ENCODE peak calls at places on chromosomes 7 and 10, in five cellular contexts. R is PC-3, F is IMR-90, B is A549, Z is GM12865. C is an unnamed sample.

GRCh38 chr7:29806131-29806792 is at the start of gene WIPF3:
- DNase-seq in Z (no peak), R (peak; percentile 40), F (no peak), B (no peak), C (peak; percentile 76)

GRCh38 chr7:38410056-38410455 is 136.6 kb upstream of the TARP start:
- DNase-seq in B (no peak), F (no peak), Z (no peak), R (no peak), C (no peak)

GRCh38 chr10:68924593-68924992 is 23.5 kb downstream of the DDX50 start:
- DNase-seq in B (no peak), Z (no peak), F (no peak), R (no peak), C (no peak)

GRCh38 chr10:131757285-131758058 is 143.3 kb upstream of the PPP2R2D start:
- DNase-seq in F (no peak), B (no peak), Z (no peak), R (no peak), C (no peak)

GRCh38 chr10:114876602-114877300 is 55.2 kb downstream of the FHIP2A start:
- DNase-seq in R (peak; percentile 68), B (peak; percentile 68), Z (peak; percentile 70), F (peak; percentile 58), C (peak; percentile 77)

GRCh38 chr7:157690058-157690832 is 353.4 kb downstream of the DNAJB6 start:
- DNase-seq in Z (no peak), F (no peak), R (no peak), B (no peak), C (peak; percentile 17)

GRCh38 chr7:152564656-152565055 is 111.3 kb downstream of the XRCC2 start:
- DNase-seq in B (no peak), F (no peak), R (no peak), Z (no peak), C (no peak)

GRCh38 chr10:13684813-13685511 is 98.2 kb downstream of the PRPF18 start:
- DNase-seq in R (no peak), F (no peak), Z (no peak), B (no peak), C (no peak)

GRCh38 chr10:11539191-11539868 is 72.1 kb downstream of the USP6NL start:
- DNase-seq in F (peak; percentile 51), R (peak; percentile 59), B (no peak), Z (no peak), C (no peak)

GRCh38 chr7:158525648-158526484 is 61.8 kb downstream of the PTPRN2 start:
- DNase-seq in B (no peak), Z (no peak), F (no peak), R (no peak), C (no peak)

GRCh38 chr10:124741281-124741921 is 2.8 kb downstream of the FAM53B start:
- DNase-seq in B (peak; percentile 71), R (peak; percentile 71), F (peak; percentile 64), Z (peak; percentile 78), C (peak; percentile 70)

GRCh38 chr10:26739087-26739631 is 41.7 kb downstream of the PDSS1 start:
- DNase-seq in B (no peak), F (no peak), Z (peak; percentile 78), R (no peak), C (no peak)

GRCh38 chr7:28407643-28408042 is 4.7 kb upstream of the CREB5 start:
- DNase-seq in Z (no peak), F (peak; percentile 83), B (peak; percentile 52), R (peak; percentile 14), C (peak; percentile 19)

GRCh38 chr7:101108961-101109360 is 17.9 kb upstream of the SERPINE1 start:
- DNase-seq in R (peak; percentile 91), B (peak; percentile 67), Z (no peak), F (no peak), C (no peak)

GRCh38 chr7:17474724-17475344 is 176.4 kb downstream of the AHR start:
- DNase-seq in F (no peak), B (peak; percentile 13), Z (no peak), R (peak; percentile 24), C (peak; percentile 28)

GRCh38 chr7:32670105-32670504 is 174.8 kb downstream of the AVL9 start:
- DNase-seq in B (peak; percentile 94), F (peak; percentile 45), R (peak; percentile 87), Z (no peak), C (peak; percentile 82)

DNA sequence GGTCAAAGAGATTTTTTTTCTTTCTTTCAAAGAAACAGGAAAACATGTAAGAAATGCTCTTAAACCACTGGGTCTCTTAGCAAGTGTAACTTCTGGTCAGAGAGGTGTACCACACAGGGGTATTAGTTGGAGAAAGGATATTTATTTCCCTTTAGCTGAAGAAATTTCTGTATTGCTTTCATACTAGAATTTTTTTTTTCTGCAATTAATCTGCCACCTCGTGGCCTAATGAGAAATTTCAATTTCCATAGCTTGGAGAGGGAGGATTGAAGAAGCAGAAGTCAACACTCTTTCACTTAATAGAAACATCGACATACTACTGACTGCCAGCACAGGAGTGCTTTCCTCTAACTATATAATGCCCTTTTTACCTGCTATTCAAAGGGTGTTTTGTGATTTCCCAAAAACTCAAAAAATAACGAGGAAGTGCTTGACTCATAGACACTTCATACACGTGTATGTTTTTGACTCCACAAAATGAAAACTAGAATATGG is 177.6 kb upstream of the NAMPT start:
- DNase-seq in R (peak; percentile 81), B (peak; percentile 50), F (peak; percentile 52), Z (peak; percentile 66), C (peak; percentile 50)
- TF ChIP-seq CTCF in R (peak; percentile 82), B (peak; percentile 80), F (peak; percentile 60), Z (peak; percentile 35), C (peak; percentile 40)

GRCh38 chr7:82044497-82045080 is 274.7 kb upstream of the HGF start:
- DNase-seq in Z (peak; percentile 57), F (peak; percentile 58), B (peak; percentile 66), R (peak; percentile 66), C (peak; percentile 19)
- TF ChIP-seq CTCF in Z (peak; percentile 49), F (peak; percentile 78), B (peak; percentile 94), R (peak; percentile 62), C (no peak)

DNA sequence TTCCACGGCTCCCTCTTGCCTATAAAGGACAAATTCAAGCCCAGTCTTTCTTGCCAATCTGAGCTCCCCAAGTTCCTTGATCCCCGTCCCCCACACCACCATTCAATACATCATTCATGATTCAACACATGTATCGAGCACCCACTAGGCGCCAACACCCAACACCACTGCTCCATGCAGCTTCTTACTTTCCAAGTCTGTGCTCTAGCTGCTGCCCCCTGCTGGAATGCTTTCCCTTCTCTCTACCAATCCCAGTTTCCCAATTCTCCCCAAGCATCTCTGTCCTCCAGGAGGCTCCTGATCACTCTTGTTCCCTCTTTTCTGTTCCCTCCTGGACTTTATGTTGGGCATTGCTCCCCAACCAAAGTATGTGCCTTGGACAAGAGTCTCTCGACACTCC is 172.6 kb downstream of the NEURL1 start:
- DNase-seq in R (peak; percentile 20), F (peak; percentile 31), Z (peak; percentile 24), B (peak; percentile 54), C (no peak)
- TF ChIP-seq CTCF in R (peak; percentile 60), F (peak; percentile 45), Z (peak; percentile 37), B (peak; percentile 35), C (no peak)

DNA sequence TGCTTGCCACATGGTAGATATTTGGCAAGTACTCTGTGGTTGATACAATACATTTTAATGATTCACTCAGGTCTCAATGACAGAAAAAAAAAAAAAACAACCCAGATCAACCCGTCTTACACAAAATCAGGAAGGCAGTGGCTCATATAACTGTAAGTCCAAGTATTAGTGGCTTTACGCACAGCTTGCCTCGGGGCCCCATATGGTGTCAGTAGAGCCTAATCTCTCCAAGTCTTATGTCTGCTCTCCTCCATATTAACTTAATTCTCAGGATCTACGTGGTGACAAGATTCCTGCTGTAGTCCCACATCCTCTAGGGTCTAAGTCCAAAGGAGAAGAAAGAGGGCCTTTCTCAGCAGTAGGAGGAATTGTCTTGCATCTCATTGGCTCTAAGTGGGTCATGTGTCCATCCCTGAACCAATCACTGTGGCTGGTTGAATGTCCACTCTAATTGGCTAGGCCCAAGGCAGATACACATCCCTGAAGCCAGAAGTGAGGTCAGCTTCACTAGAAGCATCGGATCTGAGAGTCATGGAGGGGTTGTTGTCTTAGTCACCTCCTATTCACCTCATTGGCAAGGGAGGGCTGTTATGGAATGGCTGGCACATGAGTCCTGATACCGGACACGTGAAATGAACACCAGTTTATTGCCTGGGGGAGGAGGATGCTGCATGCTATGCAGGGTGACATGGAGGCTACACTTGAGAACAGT is 20.4 kb upstream of the PLPP4 start:
- DNase-seq in Z (no peak), F (no peak), R (peak; percentile 17), B (no peak), C (no peak)
- TF ChIP-seq CTCF in Z (no peak), F (no peak), R (no peak), B (no peak), C (no peak)

C was measured in Calu3.